ENCODE peak calls at places on chromosomes 6 and 20, in ten cellular contexts. X is HepG2, G is prostate gland, N is stomach, E is upper lobe of left lung, H is vagina, M is esophagus muscularis mucosa, V is GM23338, R is GM12891, J is HCT116. C is an unnamed sample.

GRCh38 chr20:54133434-54134427 is 40.1 kb downstream of the CYP24A1 start:
- DNase-seq in X (peak; percentile 100), G (peak; percentile 32), N (no peak), E (no peak), H (no peak), M (no peak), V (no peak), R (no peak), J (peak; percentile 63), C (no peak)

GRCh38 chr6:135231469-135231844 is 50.3 kb downstream of the MYB start:
- DNase-seq in X (no peak), G (no peak), N (no peak), E (no peak), H (no peak), M (no peak), V (no peak), R (no peak), J (no peak), C (no peak)

GRCh38 chr20:19045366-19045765 is 167.1 kb upstream of the SLC24A3 start:
- DNase-seq in X (no peak), G (no peak), N (no peak), E (no peak), H (no peak), M (peak; percentile 45), V (no peak), R (no peak), J (no peak), C (no peak)

GRCh38 chr6:154901856-154902552 is 93.1 kb upstream of the TIAM2 start:
- DNase-seq in X (no peak), G (no peak), N (no peak), E (no peak), H (no peak), M (no peak), V (no peak), R (no peak), J (no peak), C (no peak)

GRCh38 chr20:11356061-11356460 is 561.6 kb upstream of the BTBD3 start:
- DNase-seq in X (no peak), G (no peak), N (no peak), E (no peak), H (no peak), M (no peak), V (no peak), R (no peak), J (no peak), C (no peak)

GRCh38 chr6:148811472-148811871 is 64.6 kb downstream of the UST start:
- DNase-seq in X (no peak), G (no peak), N (no peak), E (no peak), H (no peak), M (no peak), V (no peak), R (no peak), J (no peak), C (no peak)

GRCh38 chr6:7673063-7673536 is 52.8 kb upstream of the BMP6 start:
- DNase-seq in X (no peak), G (no peak), N (peak; percentile 32), E (peak; percentile 75), H (no peak), M (no peak), V (peak; percentile 87), R (no peak), J (peak; percentile 50), C (peak; percentile 74)

GRCh38 chr6:43942011-43942442 is 172.0 kb downstream of the VEGFA start:
- DNase-seq in X (no peak), G (no peak), N (no peak), E (no peak), H (no peak), M (no peak), V (no peak), R (no peak), J (no peak), C (peak; percentile 28)

GRCh38 chr20:38770546-38770945 is 22.3 kb downstream of the ACTR5 start:
- DNase-seq in X (peak; percentile 37), G (no peak), N (no peak), E (no peak), H (no peak), M (no peak), V (no peak), R (no peak), J (no peak), C (no peak)

GRCh38 chr6:56437171-56437900 is 190.0 kb upstream of the COL21A1 start:
- DNase-seq in X (no peak), G (peak; percentile 35), N (no peak), E (no peak), H (no peak), M (no peak), V (no peak), R (no peak), J (no peak), C (no peak)

GRCh38 chr6:81861281-81861680 is 108.8 kb upstream of the TENT5A start:
- DNase-seq in X (no peak), G (no peak), N (no peak), E (no peak), H (no peak), M (no peak), V (no peak), R (no peak), J (no peak), C (no peak)

GRCh38 chr20:21190866-21191265 is 65.0 kb downstream of the KIZ start:
- DNase-seq in X (no peak), G (no peak), N (no peak), E (no peak), H (no peak), M (no peak), V (no peak), R (no peak), J (no peak), C (no peak)

GRCh38 chr20:21189761-21190523 is 64.1 kb downstream of the KIZ start:
- DNase-seq in X (no peak), G (no peak), N (no peak), E (no peak), H (no peak), M (no peak), V (peak; percentile 97), R (no peak), J (no peak), C (no peak)

GRCh38 chr20:21185849-21186248 is 60.0 kb downstream of the KIZ start:
- DNase-seq in X (no peak), G (no peak), N (no peak), E (no peak), H (no peak), M (no peak), V (no peak), R (no peak), J (no peak), C (no peak)

GRCh38 chr20:21191839-21192238 is 66.0 kb downstream of the KIZ start:
- DNase-seq in X (no peak), G (no peak), N (no peak), E (no peak), H (no peak), M (no peak), V (peak; percentile 92), R (no peak), J (no peak), C (no peak)
- TF ChIP-seq POLR2AphosphoS5 in X (no peak), G (no peak), N (no peak), E (no peak), H (no peak), M (no peak), V (peak; percentile 48), R (no peak), J (no peak), C (no peak)

GRCh38 chr6:41931792-41932191 is 9.8 kb downstream of the CCND3 start:
- DNase-seq in X (no peak), G (no peak), N (no peak), E (no peak), H (no peak), M (no peak), V (no peak), R (no peak), J (no peak), C (no peak)

GRCh38 chr6:41932378-41932777 is 9.2 kb downstream of the CCND3 start:
- DNase-seq in X (no peak), G (no peak), N (no peak), E (no peak), H (no peak), M (no peak), V (no peak), R (no peak), J (no peak), C (no peak)

GRCh38 chr6:41929918-41930317 is 8.6 kb downstream of the BYSL start:
- DNase-seq in X (no peak), G (no peak), N (no peak), E (no peak), H (no peak), M (no peak), V (no peak), R (no peak), J (no peak), C (no peak)

GRCh38 chr6:41922154-41922553 is 855 bp downstream of the BYSL start:
- DNase-seq in X (no peak), G (no peak), N (no peak), E (no peak), H (no peak), M (no peak), V (peak; percentile 31), R (no peak), J (no peak), C (no peak)

GRCh38 chr6:41927253-41927652 is 6.0 kb downstream of the BYSL start:
- DNase-seq in X (no peak), G (no peak), N (no peak), E (no peak), H (no peak), M (no peak), V (no peak), R (no peak), J (no peak), C (no peak)
- TF ChIP-seq POLR2AphosphoS5 in X (no peak), G (no peak), N (no peak), E (no peak), H (no peak), M (no peak), V (no peak), R (no peak), J (no peak), C (no peak)

GRCh38 chr6:11272491-11273192 is 40.2 kb upstream of the NEDD9 start:
- DNase-seq in X (no peak), G (no peak), N (no peak), E (no peak), H (peak; percentile 22), M (no peak), V (no peak), R (no peak), J (no peak), C (no peak)
- TF ChIP-seq POLR2AphosphoS5 in X (no peak), G (peak; percentile 3), N (no peak), E (peak; percentile 49), H (no peak), M (no peak), V (no peak), R (no peak), J (no peak), C (peak; percentile 8)

DNA sequence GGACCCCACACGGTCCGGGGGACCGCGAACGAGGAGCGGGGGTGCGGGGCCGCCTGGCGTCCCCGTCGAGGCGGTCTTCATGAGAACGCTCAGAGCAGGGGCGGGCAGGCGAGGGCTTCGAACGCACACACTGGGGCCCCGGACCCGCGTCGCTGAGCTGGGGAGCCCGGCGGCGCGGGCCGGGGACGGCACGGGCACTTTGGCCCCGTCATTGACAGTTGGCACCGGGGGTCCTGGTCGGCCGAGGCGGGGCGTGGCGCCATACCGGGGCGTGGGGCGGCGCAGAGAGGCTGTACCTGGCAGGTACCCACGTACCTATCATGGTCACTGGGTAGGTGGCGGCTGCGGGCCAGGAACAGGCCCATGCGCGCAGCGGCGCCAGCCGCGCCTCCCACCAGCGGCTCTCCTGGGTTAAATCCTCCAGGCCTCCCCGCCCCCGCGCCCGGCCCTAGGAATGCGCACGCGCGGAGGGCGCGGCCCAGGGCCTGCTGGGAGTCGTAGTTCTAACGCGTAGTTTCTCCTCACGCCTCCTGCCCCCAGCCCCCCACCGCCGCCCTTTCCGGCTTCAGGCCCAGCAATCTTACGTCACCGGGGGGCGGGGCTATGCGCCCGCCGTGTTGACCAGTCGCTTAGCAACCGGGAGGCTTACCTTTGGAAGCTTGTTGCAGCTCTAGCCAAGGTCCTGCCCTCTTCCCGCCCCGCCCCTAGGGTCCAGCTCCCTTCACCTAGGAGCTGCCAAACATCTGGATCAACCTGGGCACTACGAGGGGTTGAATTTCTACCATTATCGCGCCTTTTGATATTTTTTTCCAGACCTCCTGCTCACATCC is at the start of the genes PACRG and PRKN:
- DNase-seq in X (peak; percentile 98), G (peak; percentile 98), N (peak; percentile 99), E (peak; percentile 100), H (peak; percentile 99), M (peak; percentile 99), V (peak; percentile 99), R (peak; percentile 92), J (peak; percentile 88), C (peak; percentile 99)
- TF ChIP-seq POLR2AphosphoS5 in X (peak; percentile 38), G (peak; percentile 93), N (peak; percentile 92), E (peak; percentile 85), H (peak; percentile 92), M (peak; percentile 89), V (peak; percentile 75), R (no peak), J (peak; percentile 76), C (peak; percentile 89)

C was measured in sigmoid colon.